ENCODE peak calls at places on chromosomes 3 and 15, in ten cellular contexts. L, S, C, W, Q, A, G, F, E and Y are unnamed samples. For H3K4me1 and H3K27me3, the result is how much of the 10 kb centered on the place peaks cover.

GRCh38 chr15:63362196-63362595 is 19.4 kb downstream of the CA12 start:
- DNase-seq in S (no peak), W (no peak), Q (no peak), F (no peak), L (no peak), A (no peak), C (no peak), G (no peak), E (peak), Y (no peak)

GRCh38 chr15:32036972-32037371 is 6.7 kb downstream of the CHRNA7 start:
- DNase-seq in G (no peak), W (no peak), F (no peak), Q (no peak), L (no peak), S (no peak), A (no peak), C (no peak), E (no peak), Y (no peak)

GRCh38 chr15:68608206-68608843 is 29.5 kb downstream of the CORO2B start:
- DNase-seq in G (peak), W (peak), A (no peak), C (peak), Q (no peak), F (no peak), S (peak), L (peak), E (no peak), Y (no peak)

GRCh38 chr3:65479967-65480366 is 558.8 kb downstream of the MAGI1 start:
- DNase-seq in S (no peak), Q (peak), A (no peak), L (no peak), C (no peak), E (no peak), G (no peak), F (no peak), W (no peak), Y (peak)

GRCh38 chr15:75928680-75929608 is 25.3 kb downstream of the FBXO22 start:
- DNase-seq in G (peak), W (peak), C (no peak), E (no peak), L (no peak), S (no peak), Q (peak), A (no peak), F (peak), Y (no peak)

GRCh38 chr3:62601238-62601856 is 228.0 kb upstream of the FEZF2 start:
- DNase-seq in G (peak), F (no peak), L (no peak), C (no peak), S (no peak), Q (peak), W (no peak), A (no peak), E (no peak), Y (peak)

GRCh38 chr15:58269455-58270414 is 131.6 kb downstream of the AQP9 start:
- DNase-seq in C (no peak), S (no peak), G (peak), E (no peak), L (no peak), A (no peak), W (peak), Q (peak), F (peak), Y (peak)

GRCh38 chr15:85149460-85150129 is 167.9 kb downstream of the PDE8A start:
- DNase-seq in F (no peak), Q (no peak), E (no peak), S (no peak), W (no peak), A (no peak), G (no peak), L (no peak), C (no peak), Y (no peak)

GRCh38 chr15:48367483-48367882 is 36.3 kb downstream of the DUT start:
- DNase-seq in S (no peak), L (no peak), A (no peak), W (no peak), G (no peak), E (no peak), F (no peak), C (no peak), Q (peak), Y (no peak)

GRCh38 chr3:178353292-178353814 is 182.9 kb upstream of the KCNMB2 start:
- DNase-seq in L (no peak), A (no peak), S (no peak), Q (peak), C (no peak), W (no peak), F (no peak), G (peak), E (no peak), Y (no peak)

GRCh38 chr3:69425249-69425648 is 39.4 kb upstream of the FRMD4B start:
- DNase-seq in F (peak), E (no peak), G (peak), W (peak), S (no peak), C (no peak), Q (peak), L (no peak), A (no peak), Y (peak)

GRCh38 chr3:167830007-167830406 is 94.5 kb downstream of the SERPINI1 start:
- DNase-seq in E (no peak), A (no peak), S (no peak), F (peak), G (no peak), Q (no peak), C (no peak), W (no peak), L (no peak), Y (no peak)

GRCh38 chr15:70252056-70252935 is 154.6 kb upstream of the TLE3 start:
- DNase-seq in G (no peak), W (no peak), A (no peak), Q (no peak), L (no peak), C (no peak), F (no peak), S (peak), E (peak), Y (peak)

GRCh38 chr15:95132774-95133173 is 901.4 kb downstream of the MCTP2 start:
- DNase-seq in A (no peak), G (peak), C (no peak), E (no peak), F (no peak), W (no peak), Q (peak), S (no peak), L (no peak), Y (peak)

GRCh38 chr3:50473768-50474167 is 29.7 kb downstream of the CACNA2D2 start:
- DNase-seq in C (no peak), G (no peak), E (no peak), Q (peak), S (no peak), A (no peak), F (no peak), L (no peak), W (no peak), Y (no peak)

GRCh38 chr3:33061782-33062181 is 35.2 kb downstream of the GLB1 start:
- DNase-seq in C (no peak), S (no peak), L (no peak), W (peak), E (no peak), A (no peak), F (no peak), Q (peak), G (peak), Y (no peak)

GRCh38 chr3:51673181-51673801 is 2.2 kb downstream of the TEX264 start:
- DNase-seq in S (peak), L (no peak), E (peak), F (no peak), Q (no peak), C (no peak), A (no peak), G (no peak), W (no peak), Y (no peak)

GRCh38 chr15:68001811-68002210 is 52.3 kb upstream of the PIAS1 start:
- DNase-seq in W (no peak), F (no peak), A (no peak), S (no peak), Q (no peak), L (no peak), C (no peak), G (no peak), E (no peak), Y (no peak)

GRCh38 chr3:79361748-79362378 is 405.9 kb downstream of the ROBO1 start:
- DNase-seq in F (no peak), S (no peak), L (no peak), A (no peak), W (peak), Q (peak), E (no peak), C (no peak), G (peak), Y (peak)

GRCh38 chr3:129626744-129627349 is 20.4 kb upstream of the PLXND1 start:
- DNase-seq in A (peak), L (peak), F (peak), E (peak), S (peak), Q (peak), W (peak), C (peak), G (peak), Y (peak)

GRCh38 chr15:58770519-58770856 is 614 bp upstream of the MINDY2 start:
- DNase-seq in A (no peak), L (no peak), S (no peak), C (no peak), E (no peak), Q (peak), F (no peak), W (peak), G (peak), Y (no peak)

GRCh38 chr3:99866167-99866810 is 48.6 kb downstream of the CMSS1 start:
- DNase-seq in G (peak), F (no peak), Q (peak), S (no peak), C (no peak), L (no peak), A (no peak), E (no peak), W (no peak), Y (peak)

GRCh38 chr3:116051040-116051439 is 394.2 kb downstream of the LSAMP start:
- DNase-seq in A (no peak), E (no peak), G (no peak), C (no peak), S (no peak), Q (no peak), W (no peak), L (no peak), F (no peak), Y (no peak)

GRCh38 chr3:148205945-148206845 is 491.5 kb upstream of the AGTR1 start:
- DNase-seq in E (no peak), Q (peak), W (no peak), G (no peak), L (no peak), C (no peak), F (no peak), A (no peak), S (no peak), Y (no peak)

GRCh38 chr3:133479895-133480669 is 80.2 kb downstream of the BFSP2 start:
- DNase-seq in F (peak), G (no peak), A (no peak), L (no peak), Q (no peak), W (peak), C (no peak), E (no peak), S (no peak), Y (peak)

GRCh38 chr3:162489853-162490252 is 993.2 kb downstream of the OTOL1 start:
- DNase-seq in E (no peak), S (no peak), W (no peak), C (no peak), F (no peak), G (no peak), A (no peak), Q (peak), L (no peak), Y (peak)

GRCh38 chr3:191775451-191776233 is 314.7 kb downstream of the PYDC2 start:
- DNase-seq in E (no peak), C (no peak), A (no peak), F (no peak), S (no peak), W (no peak), G (no peak), L (no peak), Q (peak), Y (peak)

GRCh38 chr3:57434041-57434440 is 110.1 kb downstream of the DNAH12 start:
- DNase-seq in G (peak), F (no peak), C (no peak), L (no peak), W (peak), S (no peak), A (no peak), Q (peak), E (no peak), Y (peak)

GRCh38 chr15:100180921-100181320 is 160.9 kb downstream of the ADAMTS17 start:
- DNase-seq in E (no peak), L (no peak), C (no peak), W (no peak), Q (no peak), S (no peak), A (no peak), F (no peak), G (no peak), Y (no peak)

GRCh38 chr3:149368850-149369497 is 8.5 kb downstream of the TM4SF1 start:
- DNase-seq in C (no peak), E (no peak), L (no peak), S (no peak), W (no peak), G (no peak), F (no peak), Q (no peak), A (no peak), Y (peak)

GRCh38 chr3:19106307-19106706 is 42.0 kb upstream of the KCNH8 start:
- DNase-seq in Q (no peak), C (no peak), S (no peak), L (no peak), F (no peak), E (no peak), G (no peak), W (no peak), A (no peak), Y (no peak)
- H3K4me1 ChIP-seq in Q (under half), C (under half), S (under half), L (under half), F (under half), E (under half), G (under half), W (under half), A (under half), Y (under half)

DNA sequence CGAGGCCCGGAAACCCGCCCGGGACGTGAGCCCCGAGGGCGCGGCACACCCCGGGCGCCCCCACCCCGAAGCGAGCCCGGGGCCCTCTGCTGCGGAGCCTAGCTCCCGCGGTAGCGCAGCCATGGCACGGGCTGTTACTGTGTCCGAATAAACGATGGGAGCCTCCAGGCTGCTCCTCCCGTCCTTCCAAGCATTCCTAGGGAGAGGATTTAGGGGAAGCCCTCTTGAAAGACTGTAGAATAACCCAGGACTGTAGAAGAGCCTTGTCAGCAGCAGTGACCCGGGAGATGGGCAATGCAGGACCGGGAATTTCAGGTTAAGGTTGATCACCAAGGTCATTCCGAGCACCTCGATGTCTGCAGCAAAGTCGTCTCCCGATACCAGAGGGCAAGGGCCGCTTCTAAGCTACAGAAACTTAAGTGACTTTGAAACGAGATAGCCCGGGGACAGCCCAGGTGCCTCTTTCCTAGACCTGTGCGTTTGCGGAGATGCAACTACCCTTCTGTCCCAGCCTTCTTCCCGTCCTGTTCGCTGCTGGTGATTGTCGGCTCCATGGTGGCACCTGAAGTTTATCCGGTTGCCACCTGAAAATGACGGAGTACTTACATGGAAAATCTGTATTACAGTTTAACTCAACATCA is 729 bp upstream of the MYO5A start:
- DNase-seq in F (no peak), L (no peak), Q (no peak), S (no peak), E (no peak), A (peak), G (no peak), C (no peak), W (peak), Y (no peak)
- H3K27me3 ChIP-seq in F (half or more), L (under half), Q (under half), S (under half), E (under half), A (under half), G (under half), C (under half), W (half or more), Y (under half)

GRCh38 chr3:72080101-72080500 is 295.2 kb upstream of the PROK2 start:
- DNase-seq in W (no peak), S (no peak), C (no peak), G (no peak), Q (no peak), A (no peak), F (no peak), E (no peak), L (no peak), Y (no peak)

GRCh38 chr3:72080800-72081199 is 295.9 kb upstream of the PROK2 start:
- DNase-seq in W (no peak), E (no peak), A (no peak), L (no peak), C (no peak), S (no peak), Q (no peak), G (no peak), F (no peak), Y (no peak)

GRCh38 chr3:72082776-72083477 is 298.0 kb upstream of the PROK2 start:
- DNase-seq in A (no peak), C (no peak), W (no peak), F (no peak), L (no peak), G (no peak), S (no peak), Q (no peak), E (no peak), Y (no peak)

GRCh38 chr3:72081456-72081855 is 296.5 kb upstream of the PROK2 start:
- DNase-seq in Q (no peak), S (no peak), L (no peak), C (no peak), E (no peak), A (no peak), F (no peak), G (no peak), W (no peak), Y (no peak)

GRCh38 chr3:72082121-72082715 is 297.3 kb upstream of the PROK2 start:
- DNase-seq in A (no peak), Q (peak), L (no peak), C (peak), F (no peak), S (no peak), G (no peak), E (no peak), W (no peak), Y (no peak)
- H3K27ac ChIP-seq in A (no peak), Q (peak), L (no peak), C (peak), F (no peak), S (peak), G (no peak), E (no peak), W (peak), Y (no peak)

GRCh38 chr3:194045919-194046318 is 90.0 kb upstream of the HES1 start:
- DNase-seq in E (no peak), A (no peak), C (no peak), W (no peak), Q (no peak), F (no peak), L (no peak), G (no peak), S (no peak), Y (no peak)
- H3K4me1 ChIP-seq in E (under half), A (under half), C (under half), W (under half), Q (under half), F (under half), L (under half), G (under half), S (under half), Y (under half)

GRCh38 chr15:73865379-73865778 is 8.0 kb upstream of the TBC1D21 start:
- DNase-seq in W (no peak), G (no peak), Q (no peak), A (no peak), S (no peak), C (no peak), E (no peak), F (no peak), L (no peak), Y (no peak)
- H3K27me3 ChIP-seq in W (under half), G (half or more), Q (half or more), A (under half), S (under half), C (under half), E (under half), F (under half), L (under half), Y (under half)

DNA sequence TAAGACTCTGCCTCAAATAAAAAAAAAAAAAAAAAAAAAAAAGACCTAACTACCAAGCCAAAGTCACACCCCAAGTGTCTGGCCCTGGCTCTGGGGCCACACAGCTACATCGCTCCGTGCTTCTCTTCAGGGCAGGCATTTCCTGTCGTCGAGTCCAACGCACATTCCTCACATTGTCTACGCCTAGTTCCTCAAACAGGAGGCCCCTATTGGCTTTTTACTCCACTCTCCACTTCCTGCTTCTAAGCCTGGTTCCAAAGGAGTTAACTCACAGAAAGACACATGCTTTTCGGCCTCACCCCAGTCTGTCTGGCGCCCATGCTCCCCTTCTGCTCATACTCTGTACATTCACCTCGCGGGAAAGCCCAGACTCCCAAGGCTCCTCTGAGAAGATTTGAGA is 28.8 kb downstream of the KNG1 start:
- DNase-seq in L (no peak), C (no peak), A (no peak), Q (peak), S (no peak), E (peak), G (peak), F (peak), W (peak), Y (peak)
- H3K27ac ChIP-seq in L (no peak), C (no peak), A (no peak), Q (peak), S (no peak), E (peak), G (no peak), F (no peak), W (peak), Y (no peak)